ENCODE peak calls at places on chromosomes 1 and 21, in five cellular contexts. D is GM23248; I is breast epithelium; E is activated T-helper 1 cell treated with anti-CD3 and anti-CD28 coated beads, Interleukin-12 subunit alpha, Interleukin-12 subunit beta, Interleukin-2, Interleukin-4 antibody, amounts not matched to agents 30 ng/mL and 10 ng/mL and 1 ng/mL, durations not matched to agents 14 hours and 24 hours and 36 hours; C is fibroblast of villous mesenchyme. Q is an unnamed sample.

GRCh38 chr1:10555635-10556429 is 81.1 kb downstream of the PEX14 start:
- DNase-seq in D (no peak), I (peak; percentile 48), E (no peak), C (no peak), Q (no peak)

GRCh38 chr1:151693057-151693651 is 23.4 kb downstream of the CELF3 start:
- DNase-seq in D (peak; percentile 65), I (no peak), E (no peak), C (peak; percentile 42), Q (no peak)

GRCh38 chr1:17365271-17365670 is 6.7 kb upstream of the PADI6 start:
- DNase-seq in D (no peak), I (no peak), E (no peak), C (no peak), Q (no peak)

GRCh38 chr1:44705938-44706337 is 25.0 kb downstream of the RNU5D-1 start:
- DNase-seq in D (no peak), I (no peak), E (no peak), C (no peak), Q (no peak)

GRCh38 chr1:173269490-173270230 is 62.5 kb upstream of the TNFSF4 start:
- DNase-seq in D (peak; percentile 89), I (no peak), E (no peak), C (peak; percentile 90), Q (no peak)

GRCh38 chr1:157004771-157005170 is 40.8 kb downstream of the ARHGEF11 start:
- DNase-seq in D (no peak), I (no peak), E (no peak), C (peak; percentile 49), Q (no peak)

GRCh38 chr1:229645296-229646050 is 19.4 kb downstream of the URB2 start:
- DNase-seq in D (no peak), I (no peak), E (no peak), C (no peak), Q (no peak)

GRCh38 chr21:46557919-46558392 is 46.9 kb downstream of the S100B start:
- DNase-seq in D (no peak), I (no peak), E (no peak), C (no peak), Q (no peak)

GRCh38 chr1:92317836-92318493 is 19.1 kb downstream of the RPAP2 start:
- DNase-seq in D (no peak), I (no peak), E (no peak), C (no peak), Q (no peak)

GRCh38 chr1:211667065-211667617 is 8.3 kb downstream of the NEK2 start:
- DNase-seq in D (no peak), I (no peak), E (no peak), C (no peak), Q (no peak)

GRCh38 chr1:147539122-147539575 is 2.2 kb upstream of the BCL9 start:
- DNase-seq in D (peak; percentile 98), I (no peak), E (no peak), C (peak; percentile 96), Q (no peak)

GRCh38 chr1:234862360-234862943 is 252.5 kb upstream of the IRF2BP2 start:
- DNase-seq in D (no peak), I (no peak), E (no peak), C (no peak), Q (no peak)

GRCh38 chr1:44733365-44733764 is 2.4 kb upstream of the RNU5D-1 start:
- DNase-seq in D (peak; percentile 77), I (peak; percentile 45), E (no peak), C (peak; percentile 39), Q (no peak)

Q was measured in GM12892.